ENCODE peak calls at places on chromosomes 13 and 19, in ten cellular contexts. P is NCI-H1417; X is ovary; G is CD8-positive, alpha-beta memory T cell; O is germinal center; A is stimulated activated CD4-positive, alpha-beta T cell treated with anti-CD3 and anti-CD28 coated beads, TNF-alpha, amount 100 ng/mL, for 24 hours; E is endodermal cell; Q is stimulated activated CD8-positive, alpha-beta memory T cell treated with anti-CD3 and anti-CD28 coated beads, Interleukin-15, amount 100 ng/mL, for 1 hour; Z is hypothalamus; J is activated naive CD8-positive, alpha-beta T cell treated with anti-CD3 and anti-CD28 coated beads, Interleukin-2, amount 50 U/mL, for 24 hours. B is an unnamed sample.

GRCh38 chr13:84339456-84339855 is 457.2 kb upstream of the SLITRK1 start:
- DNase-seq in P (no peak), X (no peak), G (no peak), O (no peak), A (no peak), E (no peak), Q (no peak), Z (no peak), J (no peak), B (no peak)

GRCh38 chr13:95834134-95834765 is 157.3 kb downstream of the DNAJC3 start:
- DNase-seq in P (peak; percentile 91), X (peak; percentile 74), G (peak; percentile 69), O (peak; percentile 68), A (peak; percentile 43), E (peak; percentile 89), Q (peak; percentile 39), Z (peak; percentile 2), J (peak; percentile 60), B (peak; percentile 38)

GRCh38 chr19:55641376-55642152 is 762 bp downstream of the ZNF580 start:
- DNase-seq in P (peak; percentile 48), X (no peak), G (no peak), O (peak; percentile 38), A (no peak), E (no peak), Q (no peak), Z (no peak), J (no peak), B (no peak)

GRCh38 chr19:48887861-48888612 is 10.5 kb downstream of the TULP2 start:
- DNase-seq in P (no peak), X (no peak), G (no peak), O (no peak), A (no peak), E (peak; percentile 66), Q (no peak), Z (no peak), J (no peak), B (no peak)

GRCh38 chr19:42831221-42832019 is 48.1 kb downstream of the PSG1 start:
- DNase-seq in P (no peak), X (no peak), G (no peak), O (no peak), A (no peak), E (no peak), Q (no peak), Z (no peak), J (no peak), B (no peak)

GRCh38 chr13:86870388-86870966 is 800.7 kb upstream of the SLITRK5 start:
- DNase-seq in P (peak; percentile 64), X (no peak), G (no peak), O (no peak), A (no peak), E (no peak), Q (no peak), Z (no peak), J (no peak), B (no peak)

GRCh38 chr13:86567119-86567518 is 767.9 kb upstream of the SLITRK6 start:
- DNase-seq in P (no peak), X (no peak), G (no peak), O (no peak), A (no peak), E (peak; percentile 70), Q (no peak), Z (no peak), J (no peak), B (no peak)

GRCh38 chr13:113451951-113452421 is 1.3 kb downstream of the ADPRHL1 start:
- DNase-seq in P (no peak), X (no peak), G (no peak), O (no peak), A (no peak), E (no peak), Q (no peak), Z (no peak), J (no peak), B (no peak)